ENCODE peak calls at places on chromosomes 5 and 9, in seven cellular contexts. Q is NCI-H446, Y is colonic mucosa, X is brain pericyte, S is brain microvascular endothelial cell, N is GM03348, U is B cell. C is an unnamed sample.

GRCh38 chr5:82796643-82797416 is 280.4 kb downstream of the TMEM167A start:
- DNase-seq in Q (no peak), Y (no peak), X (no peak), S (no peak), N (no peak), U (no peak), C (no peak)

GRCh38 chr5:115947260-115947659 is 15.0 kb upstream of the LVRN start:
- DNase-seq in Q (no peak), Y (no peak), X (no peak), S (peak; percentile 57), N (no peak), U (no peak), C (no peak)

GRCh38 chr5:175750476-175751080 is 92.7 kb downstream of the HRH2 start:
- DNase-seq in Q (peak; percentile 54), Y (no peak), X (no peak), S (no peak), N (no peak), U (no peak), C (no peak)

GRCh38 chr5:104265531-104266130 is 703.0 kb upstream of the NUDT12 start:
- DNase-seq in Q (no peak), Y (no peak), X (no peak), S (no peak), N (no peak), U (no peak), C (no peak)

GRCh38 chr5:73158313-73158712 is 14.7 kb upstream of the TMEM174 start:
- DNase-seq in Q (no peak), Y (no peak), X (no peak), S (no peak), N (no peak), U (no peak), C (no peak)

GRCh38 chr9:17082343-17082742 is 52.5 kb upstream of the CNTLN start:
- DNase-seq in Q (no peak), Y (no peak), X (peak; percentile 78), S (peak; percentile 54), N (peak; percentile 31), U (no peak), C (no peak)

GRCh38 chr9:136403915-136404800 is 4.2 kb upstream of the SNAPC4 start:
- DNase-seq in Q (no peak), Y (no peak), X (no peak), S (no peak), N (no peak), U (no peak), C (no peak)

GRCh38 chr9:18490591-18491370 is 16.8 kb downstream of the ADAMTSL1 start:
- DNase-seq in Q (no peak), Y (no peak), X (peak; percentile 65), S (peak; percentile 99), N (peak; percentile 76), U (no peak), C (peak; percentile 89)

GRCh38 chr9:112881366-112881765 is 9.3 kb downstream of the SLC46A2 start:
- DNase-seq in Q (no peak), Y (no peak), X (no peak), S (peak; percentile 72), N (no peak), U (no peak), C (no peak)

GRCh38 chr5:14491015-14491414 is 90.6 kb upstream of the OTULINL start:
- DNase-seq in Q (no peak), Y (no peak), X (no peak), S (no peak), N (no peak), U (no peak), C (no peak)

GRCh38 chr5:10761842-10762165 is 770 bp upstream of the DAP start:
- DNase-seq in Q (peak; percentile 48), Y (no peak), X (no peak), S (peak; percentile 17), N (no peak), U (no peak), C (no peak)

GRCh38 chr9:127123239-127123935 is 952 bp upstream of the ANGPTL2 start:
- DNase-seq in Q (peak; percentile 35), Y (no peak), X (peak; percentile 50), S (no peak), N (no peak), U (no peak), C (peak; percentile 47)

GRCh38 chr9:108831496-108832178 is 24.1 kb downstream of the ACTL7B start:
- DNase-seq in Q (no peak), Y (no peak), X (no peak), S (peak; percentile 43), N (no peak), U (no peak), C (no peak)

GRCh38 chr5:56676091-56676768 is 139.1 kb upstream of the MAP3K1 start:
- DNase-seq in Q (no peak), Y (no peak), X (no peak), S (no peak), N (no peak), U (no peak), C (no peak)

C was measured in lower leg skin.